ENCODE peak calls at places on chromosomes 13 and 19, in six cellular contexts. M, Y, E, L, B and I are unnamed samples.

GRCh38 chr19:17706750-17707181 is 12.5 kb upstream of the MAP1S start:
- DNase-seq in Y (peak), L (peak), E (no peak), M (no peak), B (no peak), I (peak)

GRCh38 chr13:33123066-33123940 is 107.1 kb downstream of the KL start:
- DNase-seq in E (no peak), B (peak), M (no peak), L (no peak), Y (peak), I (no peak)

GRCh38 chr13:27691207-27691606 is 69.5 kb downstream of the POLR1D start:
- DNase-seq in E (no peak), M (no peak), B (no peak), Y (no peak), L (no peak), I (no peak)

GRCh38 chr19:53511933-53512374 is 26.0 kb upstream of the ZNF331 start:
- DNase-seq in B (no peak), L (peak), M (peak), E (peak), Y (peak), I (peak)

GRCh38 chr19:45885556-45886426 is at the start of gene IRF2BP1:
- DNase-seq in M (peak), E (peak), L (peak), Y (peak), B (peak), I (peak)

GRCh38 chr19:29117926-29118325 is 95.0 kb downstream of the UQCRFS1 start:
- DNase-seq in B (no peak), M (no peak), E (no peak), L (no peak), Y (no peak), I (no peak)

GRCh38 chr19:32901504-32902161 is 32.1 kb upstream of the SLC7A9 start:
- DNase-seq in M (no peak), B (no peak), Y (no peak), E (no peak), L (no peak), I (no peak)

GRCh38 chr19:57558525-57558924 is 1.1 kb downstream of the ZNF550 start:
- DNase-seq in L (peak), B (no peak), Y (peak), E (no peak), M (no peak), I (peak)

GRCh38 chr13:70714993-70715392 is 606.7 kb upstream of the KLHL1 start:
- DNase-seq in L (no peak), Y (no peak), B (no peak), M (no peak), E (no peak), I (no peak)
- TF ChIP-seq CTCF in L (no peak), Y (no peak), B (no peak), M (no peak), E (no peak), I (no peak)

DNA sequence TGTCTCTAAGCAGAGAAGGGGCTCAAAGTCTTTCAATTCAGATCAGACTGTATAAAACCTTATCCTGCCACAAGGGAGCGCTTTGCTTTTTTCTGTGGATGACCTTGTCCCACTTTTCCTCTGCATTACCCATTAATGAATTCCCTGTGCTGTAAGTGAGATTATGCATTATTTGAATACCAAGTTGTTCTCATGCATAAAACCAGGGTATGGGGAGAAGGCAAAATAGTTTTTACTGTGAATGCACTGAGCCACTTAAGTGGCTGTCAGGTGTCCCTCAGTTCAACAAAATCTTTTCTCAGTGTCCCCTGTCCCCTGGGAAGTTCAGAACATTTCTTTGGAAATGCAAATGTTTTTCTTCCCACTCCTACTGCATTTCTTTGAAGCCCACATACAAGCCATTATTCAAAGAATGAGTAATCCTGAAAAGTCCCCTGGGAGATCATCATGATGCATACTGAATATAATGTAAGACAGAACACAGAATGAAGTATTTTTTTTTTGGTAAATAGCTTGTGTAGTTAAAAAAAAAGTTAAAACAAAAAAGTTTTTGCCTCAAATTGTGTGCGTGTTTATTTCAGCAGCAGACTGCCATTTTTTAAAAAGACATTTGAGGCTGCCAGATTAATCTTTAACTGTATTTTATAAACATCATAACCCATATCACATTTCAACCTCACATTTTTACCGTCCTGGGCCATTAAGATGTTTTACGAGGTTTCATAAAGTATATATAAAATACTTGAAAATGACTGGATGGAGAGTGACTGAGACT is 506.7 kb upstream of the PCDH9 start:
- DNase-seq in B (no peak), M (no peak), E (no peak), Y (peak), L (no peak), I (no peak)
- TF ChIP-seq CTCF in B (no peak), M (no peak), E (no peak), Y (peak), L (no peak), I (no peak)

DNA sequence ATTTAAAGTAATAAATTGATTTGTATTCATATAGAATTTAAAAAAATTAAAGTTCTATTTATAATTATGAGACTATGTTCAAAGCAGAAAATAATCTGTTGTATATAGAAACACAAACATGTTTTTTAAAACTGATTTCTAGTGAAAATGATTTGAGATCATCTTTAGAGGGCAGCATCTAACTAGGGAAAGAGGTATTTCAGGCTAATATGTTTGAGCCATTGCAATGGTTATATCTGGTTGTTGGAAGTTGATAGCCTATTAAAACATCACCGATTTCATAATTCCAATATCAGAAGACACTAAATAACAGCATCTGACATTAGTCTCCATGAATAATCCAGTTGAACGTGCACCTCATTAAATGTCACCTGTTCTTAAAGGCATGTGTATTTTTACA is 79.8 kb upstream of the SLITRK6 start:
- DNase-seq in B (no peak), L (peak), M (no peak), Y (no peak), E (no peak), I (no peak)
- TF ChIP-seq CTCF in B (no peak), L (no peak), M (no peak), Y (no peak), E (no peak), I (no peak)

GRCh38 chr13:71477735-71478134 is 389.3 kb downstream of the DACH1 start:
- DNase-seq in B (no peak), M (peak), Y (no peak), E (no peak), L (peak), I (peak)
- TF ChIP-seq CTCF in B (no peak), M (peak), Y (peak), E (peak), L (peak), I (peak)

GRCh38 chr13:90717451-90717936 is 630.0 kb upstream of the MIR17HG start:
- DNase-seq in E (peak), L (peak), M (no peak), B (no peak), Y (peak), I (peak)

GRCh38 chr13:90723381-90723780 is 624.1 kb upstream of the MIR17HG start:
- DNase-seq in L (no peak), E (no peak), B (no peak), M (no peak), Y (no peak), I (no peak)

GRCh38 chr13:90719452-90719851 is 628.0 kb upstream of the MIR17HG start:
- DNase-seq in L (no peak), B (no peak), E (no peak), Y (no peak), M (no peak), I (no peak)

DNA sequence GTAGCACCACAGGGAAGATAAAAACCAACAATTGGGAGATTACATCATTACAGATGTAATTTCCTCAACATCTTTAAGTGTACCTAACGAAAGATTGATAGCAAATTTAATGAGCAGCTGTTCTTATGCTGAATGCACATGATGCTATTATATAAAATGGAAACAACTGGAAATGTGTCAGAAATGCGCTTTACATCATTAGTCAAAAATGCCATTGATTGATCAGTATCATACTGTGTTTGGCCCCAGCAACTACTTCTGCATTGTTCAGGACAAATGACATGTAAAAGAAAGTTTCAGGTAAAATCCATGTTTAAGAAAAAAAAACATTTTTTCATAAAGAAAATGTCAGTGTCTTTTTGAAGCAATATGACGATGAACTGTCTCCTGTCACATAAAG is 625.5 kb upstream of the MIR17HG start:
- DNase-seq in B (no peak), M (no peak), L (no peak), E (no peak), Y (no peak), I (no peak)
- TF ChIP-seq CTCF in B (no peak), M (no peak), L (no peak), E (no peak), Y (no peak), I (no peak)

GRCh38 chr19:7903244-7904073 is at the start of gene MAP2K7:
- DNase-seq in E (peak), B (peak), Y (peak), M (peak), L (peak), I (peak)
- TF ChIP-seq CTCF in E (peak), B (no peak), Y (peak), M (peak), L (peak), I (peak)

GRCh38 chr13:90857921-90858320 is 489.6 kb upstream of the MIR17HG start:
- DNase-seq in Y (no peak), E (no peak), B (no peak), L (no peak), M (no peak), I (no peak)
- TF ChIP-seq CTCF in Y (no peak), E (no peak), B (no peak), L (no peak), M (no peak), I (no peak)

DNA sequence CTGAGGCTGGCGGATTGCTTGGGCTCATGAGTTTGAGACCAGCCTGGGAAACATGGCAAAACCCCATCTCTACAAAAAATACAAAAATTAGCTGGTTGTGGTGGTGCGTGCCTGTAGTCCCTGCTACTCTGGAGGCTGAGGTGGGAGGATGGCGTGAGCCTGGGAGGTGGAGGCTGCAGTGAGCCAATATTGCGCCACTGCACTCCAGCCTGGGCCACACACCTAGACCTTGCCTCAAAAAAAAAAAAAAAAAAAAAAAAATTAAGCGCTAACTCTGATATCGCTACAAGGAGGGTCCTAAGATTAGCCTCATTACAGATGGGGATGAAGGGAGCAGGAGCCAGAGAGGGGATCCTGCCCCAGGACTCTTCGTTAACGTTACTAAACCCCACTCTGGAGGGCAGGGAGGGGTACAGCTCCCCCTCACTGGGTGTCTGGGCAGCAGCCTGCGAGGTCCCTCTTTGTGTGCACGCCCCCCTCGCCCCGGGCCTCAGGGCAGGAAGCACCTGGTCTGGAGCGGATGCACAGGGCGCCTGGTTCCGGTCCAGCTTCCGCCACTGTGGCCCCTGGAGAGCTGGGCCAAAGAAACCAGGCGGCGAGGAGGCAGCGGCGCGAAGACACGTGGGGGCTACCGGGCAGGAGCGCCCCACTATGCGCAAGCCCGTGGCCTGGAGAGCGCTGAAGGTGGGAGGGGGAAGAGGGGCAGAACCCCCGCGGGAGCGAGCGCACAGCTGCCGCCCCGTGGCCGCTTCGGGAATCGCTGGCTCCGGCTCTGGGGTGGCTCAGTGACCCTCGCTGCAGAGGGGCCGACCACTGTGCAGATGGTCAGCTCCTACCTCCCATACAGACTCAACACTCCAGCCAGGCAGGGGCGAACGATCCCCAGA is 1.5 kb upstream of the LYL1 start:
- DNase-seq in E (no peak), L (no peak), M (peak), Y (no peak), B (no peak), I (no peak)
- TF ChIP-seq CTCF in E (peak), L (peak), M (peak), Y (peak), B (no peak), I (peak)

GRCh38 chr19:18940791-18941627 is at the start of gene HOMER3:
- DNase-seq in L (no peak), M (peak), Y (peak), B (peak), E (peak), I (peak)
- TF ChIP-seq CTCF in L (peak), M (peak), Y (peak), B (no peak), E (peak), I (peak)

GRCh38 chr19:988081-988480 is 3.9 kb downstream of the WDR18 start:
- DNase-seq in B (no peak), L (no peak), Y (no peak), E (no peak), M (no peak), I (no peak)

GRCh38 chr19:988510-988909 is 4.4 kb downstream of the WDR18 start:
- DNase-seq in L (no peak), B (no peak), M (no peak), Y (no peak), E (no peak), I (no peak)

GRCh38 chr19:990119-990571 is 6.0 kb downstream of the WDR18 start:
- DNase-seq in E (no peak), L (no peak), M (no peak), B (no peak), Y (no peak), I (no peak)

GRCh38 chr19:990746-991145 is 6.6 kb downstream of the WDR18 start:
- DNase-seq in Y (no peak), L (no peak), E (no peak), M (no peak), B (no peak), I (no peak)

DNA sequence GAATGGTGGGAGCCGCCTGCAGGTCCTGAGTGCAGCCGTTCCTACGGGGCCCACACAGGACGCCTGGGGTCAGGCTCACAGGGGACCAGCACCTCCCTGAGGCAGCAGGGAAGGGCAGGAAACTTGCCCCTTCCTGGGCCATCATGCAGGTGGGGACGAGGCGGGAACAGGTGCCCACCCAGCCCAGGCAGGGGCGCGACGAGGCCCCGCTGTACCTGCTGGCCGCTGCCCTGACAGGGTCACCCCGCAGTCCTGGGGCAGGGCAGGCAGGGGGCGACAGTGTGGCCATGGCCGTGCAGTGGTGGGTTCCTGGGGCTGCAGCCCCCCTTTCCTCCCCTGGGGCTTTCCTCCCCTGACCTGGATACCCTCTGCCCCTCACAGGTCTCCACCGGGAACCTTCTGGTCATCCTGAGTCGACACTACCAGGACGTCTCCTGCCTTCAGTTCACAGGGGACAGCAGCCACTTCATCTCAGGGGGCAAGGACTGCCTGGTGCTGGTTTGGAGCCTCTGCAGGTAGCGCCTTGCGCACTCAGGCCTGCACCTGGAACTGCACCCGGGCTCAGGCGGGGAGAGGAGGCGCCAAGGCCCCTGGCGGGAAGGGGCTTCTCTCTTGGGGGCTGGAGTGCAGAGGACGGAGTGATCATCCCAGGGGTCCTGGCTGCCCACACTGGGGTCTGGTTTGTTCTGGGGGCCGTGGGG is 5.4 kb downstream of the WDR18 start:
- DNase-seq in B (no peak), M (no peak), E (no peak), L (no peak), Y (no peak), I (no peak)
- TF ChIP-seq CTCF in B (no peak), M (peak), E (no peak), L (peak), Y (peak), I (no peak)